ENCODE peak calls at places on chromosome 1, in seven cellular contexts. One of them, this sample, is unnamed.

GRCh38 chr1:11982010-11982392 is 1.8 kb downstream of the MFN2 start:
- DNase-seq in upper lobe of right lung: no peak
- DNase-seq in endothelial cell: no peak
- DNase-seq in HTR-8/SVneo: no peak
- DNase-seq in AG04450: no peak
- DNase-seq in NCI-H1105 treated with DMSO at 0.1 percent for 48 hours: no peak
- DNase-seq in BE2C: no peak
- DNase-seq in this sample: no peak

GRCh38 chr1:164765557-164765956 is 206.6 kb downstream of the PBX1 start:
- DNase-seq in upper lobe of right lung: no peak
- DNase-seq in endothelial cell: no peak
- DNase-seq in HTR-8/SVneo: no peak
- DNase-seq in AG04450: peak; percentile 58
- DNase-seq in NCI-H1105 treated with DMSO at 0.1 percent for 48 hours: no peak
- DNase-seq in BE2C: no peak
- DNase-seq in this sample: no peak

GRCh38 chr1:77605246-77606026 is 77.0 kb downstream of the ZZZ3 start:
- DNase-seq in upper lobe of right lung: peak; percentile 78
- DNase-seq in endothelial cell: no peak
- DNase-seq in HTR-8/SVneo: no peak
- DNase-seq in AG04450: peak; percentile 6
- DNase-seq in NCI-H1105 treated with DMSO at 0.1 percent for 48 hours: peak; percentile 38
- DNase-seq in BE2C: peak; percentile 10
- DNase-seq in this sample: no peak

GRCh38 chr1:3729594-3730555 is 22.4 kb upstream of the CCDC27 start:
- DNase-seq in upper lobe of right lung: no peak
- DNase-seq in endothelial cell: no peak
- DNase-seq in HTR-8/SVneo: no peak
- DNase-seq in AG04450: no peak
- DNase-seq in NCI-H1105 treated with DMSO at 0.1 percent for 48 hours: no peak
- DNase-seq in BE2C: no peak
- DNase-seq in this sample: no peak

GRCh38 chr1:43541721-43542401 is 11.2 kb downstream of the PTPRF start:
- DNase-seq in upper lobe of right lung: peak; percentile 88
- DNase-seq in endothelial cell: no peak
- DNase-seq in HTR-8/SVneo: no peak
- DNase-seq in AG04450: no peak
- DNase-seq in NCI-H1105 treated with DMSO at 0.1 percent for 48 hours: no peak
- DNase-seq in BE2C: no peak
- DNase-seq in this sample: no peak

GRCh38 chr1:32014937-32015363 is 1.3 kb downstream of the KHDRBS1 start:
- DNase-seq in upper lobe of right lung: no peak
- DNase-seq in endothelial cell: no peak
- DNase-seq in HTR-8/SVneo: no peak
- DNase-seq in AG04450: no peak
- DNase-seq in NCI-H1105 treated with DMSO at 0.1 percent for 48 hours: no peak
- DNase-seq in BE2C: no peak
- DNase-seq in this sample: no peak

GRCh38 chr1:54120018-54120697 is 32.6 kb downstream of the CDCP2 start:
- DNase-seq in upper lobe of right lung: peak; percentile 38
- DNase-seq in endothelial cell: no peak
- DNase-seq in HTR-8/SVneo: no peak
- DNase-seq in AG04450: no peak
- DNase-seq in NCI-H1105 treated with DMSO at 0.1 percent for 48 hours: no peak
- DNase-seq in BE2C: no peak
- DNase-seq in this sample: no peak

GRCh38 chr1:111852216-111852615 is 96.5 kb downstream of the DDX20 start:
- DNase-seq in upper lobe of right lung: no peak
- DNase-seq in endothelial cell: no peak
- DNase-seq in HTR-8/SVneo: no peak
- DNase-seq in AG04450: no peak
- DNase-seq in NCI-H1105 treated with DMSO at 0.1 percent for 48 hours: peak; percentile 85
- DNase-seq in BE2C: no peak
- DNase-seq in this sample: no peak

GRCh38 chr1:160877221-160877620 is 7.8 kb downstream of the ITLN1 start:
- DNase-seq in upper lobe of right lung: no peak
- DNase-seq in endothelial cell: no peak
- DNase-seq in HTR-8/SVneo: no peak
- DNase-seq in AG04450: no peak
- DNase-seq in NCI-H1105 treated with DMSO at 0.1 percent for 48 hours: no peak
- DNase-seq in BE2C: no peak
- DNase-seq in this sample: no peak